ENCODE peak calls at places on chromosomes 7 and 10, in nine cellular contexts. N, W, B, C, Z, P, E, H and M are unnamed samples.

GRCh38 chr7:5508698-5509097 is 85.1 kb upstream of the TNRC18 start:
- DNase-seq in N (no peak), W (no peak), B (no peak), C (no peak), Z (no peak), P (no peak), E (no peak), H (no peak), M (no peak)

GRCh38 chr7:17369686-17370426 is 71.4 kb downstream of the AHR start:
- DNase-seq in N (no peak), W (peak; percentile 96), B (no peak), C (peak; percentile 7), Z (no peak), P (no peak), E (no peak), H (no peak), M (no peak)

GRCh38 chr10:124064676-124065075 is 28.7 kb downstream of the CHST15 start:
- DNase-seq in N (no peak), W (no peak), B (no peak), C (no peak), Z (peak; percentile 54), P (no peak), E (no peak), H (peak; percentile 9), M (no peak)

GRCh38 chr7:36794689-36795088 is 70.4 kb upstream of the AOAH start:
- DNase-seq in N (no peak), W (no peak), B (no peak), C (peak; percentile 52), Z (no peak), P (no peak), E (no peak), H (no peak), M (no peak)

GRCh38 chr10:11909618-11910017 is 86.5 kb downstream of the PROSER2 start:
- DNase-seq in N (no peak), W (no peak), B (no peak), C (no peak), Z (no peak), P (no peak), E (no peak), H (no peak), M (no peak)

GRCh38 chr7:95055295-95055694 is 147.9 kb downstream of the PPP1R9A start:
- DNase-seq in N (no peak), W (no peak), B (no peak), C (no peak), Z (no peak), P (no peak), E (no peak), H (no peak), M (no peak)

GRCh38 chr7:23055582-23056178 is 41.8 kb upstream of the HYCC1 start:
- DNase-seq in N (no peak), W (peak; percentile 87), B (peak; percentile 42), C (peak; percentile 52), Z (peak; percentile 92), P (peak; percentile 43), E (peak; percentile 72), H (peak; percentile 55), M (peak; percentile 45)

GRCh38 chr10:47111329-47111862 is 188.6 kb upstream of the GDF10 start:
- DNase-seq in N (no peak), W (no peak), B (no peak), C (no peak), Z (no peak), P (no peak), E (no peak), H (no peak), M (no peak)

GRCh38 chr10:30784521-30784895 is 155.0 kb upstream of the LYZL2 start:
- DNase-seq in N (no peak), W (peak; percentile 84), B (no peak), C (no peak), Z (no peak), P (no peak), E (no peak), H (no peak), M (no peak)

GRCh38 chr10:16999665-17000451 is 129.8 kb downstream of the CUBN start:
- DNase-seq in N (no peak), W (peak; percentile 85), B (no peak), C (no peak), Z (no peak), P (no peak), E (no peak), H (no peak), M (no peak)

GRCh38 chr10:85557077-85557476 is 809.5 kb downstream of the GRID1 start:
- DNase-seq in N (no peak), W (no peak), B (no peak), C (no peak), Z (no peak), P (no peak), E (no peak), H (no peak), M (no peak)

GRCh38 chr7:21243265-21243664 is 184.6 kb upstream of the SP4 start:
- DNase-seq in N (no peak), W (no peak), B (no peak), C (no peak), Z (no peak), P (no peak), E (no peak), H (no peak), M (no peak)

GRCh38 chr10:88661018-88661417 is 3.2 kb upstream of the LIPF start:
- DNase-seq in N (no peak), W (no peak), B (no peak), C (no peak), Z (no peak), P (no peak), E (no peak), H (no peak), M (no peak)

GRCh38 chr10:11908536-11908935 is 85.4 kb downstream of the PROSER2 start:
- DNase-seq in N (no peak), W (no peak), B (no peak), C (no peak), Z (no peak), P (no peak), E (no peak), H (no peak), M (no peak)

GRCh38 chr10:14736600-14737081 is 38.1 kb downstream of the FAM107B start:
- DNase-seq in N (no peak), W (peak; percentile 52), B (no peak), C (no peak), Z (peak; percentile 93), P (no peak), E (peak; percentile 38), H (no peak), M (no peak)

GRCh38 chr10:1174022-1174421 is 117.8 kb downstream of the WDR37 start:
- DNase-seq in N (no peak), W (no peak), B (no peak), C (no peak), Z (no peak), P (no peak), E (no peak), H (no peak), M (no peak)

GRCh38 chr7:82715344-82715743 is 271.8 kb upstream of the CACNA2D1 start:
- DNase-seq in N (no peak), W (no peak), B (no peak), C (no peak), Z (no peak), P (no peak), E (no peak), H (no peak), M (no peak)

GRCh38 chr10:1074748-1075358 is 18.7 kb downstream of the WDR37 start:
- DNase-seq in N (no peak), W (no peak), B (no peak), C (no peak), Z (no peak), P (no peak), E (no peak), H (no peak), M (no peak)

GRCh38 chr10:31171402-31172120 is 139.9 kb upstream of the ZNF438 start:
- DNase-seq in N (no peak), W (peak; percentile 39), B (no peak), C (no peak), Z (no peak), P (no peak), E (no peak), H (no peak), M (no peak)

GRCh38 chr7:94393251-94393758 is 1.4 kb upstream of the COL1A2 start:
- DNase-seq in N (no peak), W (peak; percentile 72), B (no peak), C (no peak), Z (no peak), P (no peak), E (no peak), H (no peak), M (no peak)

GRCh38 chr7:48042216-48042615 is 6.9 kb downstream of the C7orf57 start:
- DNase-seq in N (no peak), W (peak; percentile 44), B (no peak), C (no peak), Z (no peak), P (no peak), E (no peak), H (no peak), M (no peak)

GRCh38 chr7:134891262-134892001 is 94.9 kb upstream of the AGBL3 start:
- DNase-seq in N (peak; percentile 47), W (peak; percentile 90), B (no peak), C (peak; percentile 98), Z (no peak), P (no peak), E (no peak), H (no peak), M (no peak)

GRCh38 chr10:133122171-133122935 is 34.6 kb downstream of the ADGRA1 start:
- DNase-seq in N (no peak), W (no peak), B (no peak), C (no peak), Z (no peak), P (no peak), E (no peak), H (no peak), M (no peak)

GRCh38 chr7:104972510-104972909 is 41.5 kb upstream of the KMT2E start:
- DNase-seq in N (no peak), W (peak; percentile 66), B (no peak), C (no peak), Z (no peak), P (no peak), E (no peak), H (no peak), M (no peak)

GRCh38 chr7:40324889-40325288 is 190.1 kb downstream of the SUGCT start:
- DNase-seq in N (no peak), W (peak; percentile 62), B (no peak), C (no peak), Z (no peak), P (no peak), E (no peak), H (no peak), M (no peak)

GRCh38 chr10:9198611-9199010 is 1144.1 kb downstream of the GATA3 start:
- DNase-seq in N (no peak), W (peak; percentile 36), B (no peak), C (no peak), Z (no peak), P (no peak), E (no peak), H (no peak), M (no peak)

GRCh38 chr7:98396768-98397167 is 4.1 kb downstream of the BAIAP2L1 start:
- DNase-seq in N (no peak), W (no peak), B (no peak), C (no peak), Z (no peak), P (no peak), E (no peak), H (no peak), M (no peak)

GRCh38 chr10:109889867-109890266 is 33.4 kb downstream of the XPNPEP1 start:
- DNase-seq in N (no peak), W (peak; percentile 64), B (no peak), C (no peak), Z (no peak), P (no peak), E (no peak), H (no peak), M (no peak)